ENCODE peak calls at places on chromosomes 3 and 15, in seven cellular contexts. O is trophoblast cell, G is neuronal stem cell, Q is mesenchymal stem cell, E is H1, M is mesendoderm, N is H9. R is an unnamed sample.

GRCh38 chr15:38702178-38702912 is 137.7 kb upstream of the RASGRP1 start:
- DNase-seq in O (peak; percentile 19), G (no peak), Q (no peak), E (no peak), M (peak; percentile 37), N (peak; percentile 35), R (no peak)

GRCh38 chr15:38660726-38661125 is 96.1 kb upstream of the RASGRP1 start:
- DNase-seq in O (no peak), G (no peak), Q (no peak), E (no peak), M (no peak), N (no peak), R (no peak)

GRCh38 chr3:85670626-85671025 is 711.8 kb downstream of the CADM2 start:
- DNase-seq in O (peak; percentile 67), G (no peak), Q (no peak), E (no peak), M (peak; percentile 10), N (no peak), R (no peak)

GRCh38 chr3:69439683-69440270 is 53.9 kb upstream of the FRMD4B start:
- DNase-seq in O (peak; percentile 45), G (no peak), Q (peak; percentile 40), E (no peak), M (no peak), N (no peak), R (peak; percentile 30)

GRCh38 chr3:11736136-11736833 is 92.6 kb upstream of the VGLL4 start:
- DNase-seq in O (no peak), G (no peak), Q (no peak), E (no peak), M (no peak), N (no peak), R (no peak)

GRCh38 chr3:158830391-158830790 is 28.5 kb downstream of the MFSD1 start:
- DNase-seq in O (no peak), G (no peak), Q (no peak), E (no peak), M (no peak), N (no peak), R (peak; percentile 48)

GRCh38 chr15:83843511-83843910 is 189.6 kb downstream of the ADAMTSL3 start:
- DNase-seq in O (no peak), G (no peak), Q (no peak), E (no peak), M (no peak), N (no peak), R (peak; percentile 81)

GRCh38 chr3:98343647-98344507 is 9.8 kb upstream of the OR5K4 start:
- DNase-seq in O (peak; percentile 91), G (peak; percentile 63), Q (peak; percentile 39), E (peak; percentile 76), M (peak; percentile 91), N (peak; percentile 76), R (peak; percentile 17)

GRCh38 chr15:64211696-64212095 is 48.9 kb upstream of the PPIB start:
- DNase-seq in O (no peak), G (no peak), Q (no peak), E (no peak), M (no peak), N (no peak), R (no peak)
- H2AK5ac ChIP-seq in O (no peak overlapping the region), G (no peak overlapping the region), Q (no peak overlapping the region), E (no peak overlapping the region), M (no peak overlapping the region), N (no peak overlapping the region), R (no peak overlapping the region)

DNA sequence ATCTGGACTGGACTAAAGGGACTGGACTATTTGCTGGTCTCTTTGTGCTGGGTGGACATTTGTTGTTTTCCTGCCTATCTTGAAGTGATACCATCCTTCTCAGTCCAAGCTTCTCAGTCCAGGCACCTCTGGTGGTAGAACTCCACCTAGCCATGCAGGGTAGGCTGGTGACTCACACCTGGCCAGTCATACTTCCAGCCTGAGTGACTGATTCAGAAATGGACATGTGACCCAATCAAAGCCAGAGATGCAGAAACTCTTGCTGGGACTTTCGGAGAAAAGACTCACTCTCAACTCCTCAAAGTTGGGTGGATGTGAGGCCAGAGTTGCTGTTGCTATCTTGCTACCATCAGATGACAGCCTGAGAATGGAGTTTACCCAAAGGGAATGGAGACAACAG is 5.6 kb upstream of the ASB14 start:
- DNase-seq in O (peak; percentile 73), G (no peak), Q (peak; percentile 21), E (no peak), M (peak; percentile 23), N (no peak), R (peak; percentile 40)
- H2AK5ac ChIP-seq in O (no peak overlapping the region), G (no peak overlapping the region), Q (no peak overlapping the region), E (no peak overlapping the region), M (no peak overlapping the region), N (no peak overlapping the region), R (no peak overlapping the region)

GRCh38 chr3:111591555-111591954 is 3.6 kb downstream of the ZBED2 start:
- DNase-seq in O (no peak), G (no peak), Q (peak; percentile 42), E (no peak), M (no peak), N (no peak), R (peak; percentile 10)

GRCh38 chr3:111590096-111590491 is 5.1 kb downstream of the ZBED2 start:
- DNase-seq in O (peak; percentile 82), G (no peak), Q (no peak), E (no peak), M (peak; percentile 49), N (no peak), R (no peak)

GRCh38 chr3:111589303-111590095 is 5.6 kb downstream of the ZBED2 start:
- DNase-seq in O (peak; percentile 23), G (no peak), Q (no peak), E (no peak), M (no peak), N (no peak), R (peak; percentile 15)

GRCh38 chr3:111585214-111585613 is 9.9 kb downstream of the ZBED2 start:
- DNase-seq in O (peak; percentile 75), G (no peak), Q (no peak), E (no peak), M (no peak), N (no peak), R (peak; percentile 10)

GRCh38 chr3:111588527-111588926 is 6.6 kb downstream of the ZBED2 start:
- DNase-seq in O (no peak), G (no peak), Q (no peak), E (no peak), M (no peak), N (no peak), R (peak; percentile 35)
- H2AK5ac ChIP-seq in O (no peak overlapping the region), G (no peak overlapping the region), Q (no peak overlapping the region), E (no peak overlapping the region), M (no peak overlapping the region), N (no peak overlapping the region), R (no peak overlapping the region)

DNA sequence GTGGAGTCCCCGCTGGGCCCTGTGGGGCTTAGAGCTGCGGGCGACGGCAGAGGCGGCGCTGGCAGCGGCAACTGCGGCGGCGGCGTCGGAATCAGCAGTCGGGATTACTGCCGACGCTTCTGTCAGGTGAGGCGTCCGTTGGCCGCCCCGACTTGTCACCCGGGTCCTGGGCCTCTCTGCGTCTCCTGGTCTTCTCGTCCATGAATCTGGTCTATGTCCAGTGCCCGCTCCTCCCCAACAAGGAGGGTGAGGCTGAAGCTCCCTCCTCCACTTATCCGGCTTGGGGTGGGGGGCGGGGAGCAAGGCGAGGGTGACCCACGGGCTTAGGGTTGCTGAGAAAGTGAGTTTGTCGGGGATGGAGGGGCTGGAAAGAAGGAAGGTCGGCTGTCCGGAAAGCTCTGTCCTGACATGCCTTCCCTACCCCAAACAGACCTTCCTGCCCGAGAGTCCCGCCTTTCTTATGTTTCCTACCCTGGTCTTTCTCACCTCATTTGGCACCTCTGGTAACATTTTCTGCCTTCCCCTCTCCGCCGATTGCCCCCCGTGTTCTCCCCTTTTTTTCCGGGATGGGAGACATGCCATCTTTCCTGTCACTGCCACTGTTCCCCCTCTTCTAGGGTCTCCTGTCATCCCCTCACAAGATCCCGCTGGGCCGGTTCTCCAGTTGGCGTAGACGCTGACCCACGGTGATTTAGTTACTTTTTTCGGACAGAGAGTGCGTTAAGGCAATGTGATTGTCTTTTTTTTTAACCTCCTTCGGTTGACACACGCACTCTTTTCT is 515 bp downstream of the ZNF654 start:
- DNase-seq in O (peak; percentile 30), G (peak; percentile 3), Q (peak; percentile 25), E (no peak), M (peak; percentile 54), N (no peak), R (no peak)
- H2AK5ac ChIP-seq in O (peak overlapping the region; percentile 48), G (no peak overlapping the region), Q (no peak overlapping the region), E (no peak overlapping the region), M (no peak overlapping the region), N (no peak overlapping the region), R (peak overlapping the region; percentile 89)

DNA sequence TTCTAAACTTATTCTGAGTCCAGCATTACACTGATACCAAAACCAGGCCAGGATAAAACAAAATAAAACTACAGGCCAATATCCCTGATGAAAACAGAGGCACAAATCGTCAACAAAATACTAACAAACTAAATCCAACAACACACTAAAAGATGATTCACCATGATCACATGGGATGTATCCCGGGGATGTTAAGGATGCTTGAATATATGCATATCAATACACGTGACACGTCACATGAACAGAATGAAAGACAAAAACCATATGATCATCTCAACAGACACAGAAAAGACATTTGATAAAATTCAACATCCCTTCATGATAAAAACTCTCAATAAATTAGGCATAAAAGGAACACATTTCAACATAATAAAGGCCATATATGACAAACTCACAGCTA is 91.5 kb downstream of the CSNK1G1 start:
- DNase-seq in O (no peak), G (no peak), Q (no peak), E (no peak), M (no peak), N (no peak), R (no peak)
- H2AK5ac ChIP-seq in O (no peak overlapping the region), G (no peak overlapping the region), Q (no peak overlapping the region), E (no peak overlapping the region), M (no peak overlapping the region), N (no peak overlapping the region), R (no peak overlapping the region)

GRCh38 chr15:22888120-22888859 is 49.8 kb downstream of the NIPA2 start:
- DNase-seq in O (peak; percentile 73), G (no peak), Q (peak; percentile 99), E (no peak), M (no peak), N (no peak), R (peak; percentile 99)
- H2AK5ac ChIP-seq in O (no peak overlapping the region), G (no peak overlapping the region), Q (no peak overlapping the region), E (no peak overlapping the region), M (no peak overlapping the region), N (no peak overlapping the region), R (no peak overlapping the region)